ENCODE peak calls at places on chromosomes 4 and X, in eight cellular contexts. A is NCI-H2029 treated with DMSO at 0.1 percent for 48 hours; O is NCI-H2081; U is HCEC 1CT; V is NCI-H1694 treated with DMSO at 0.1 percent for 48 hours; B is astrocyte of the hippocampus; H is stimulated activated CD8-positive, alpha-beta memory T cell treated with anti-CD3 and anti-CD28 coated beads, Interleukin-2, amount 100 ng/mL, for 1 hour; W is spleen. P is an unnamed sample.

GRCh38 chr4:185859106-185859505 is 47.1 kb upstream of the SORBS2 start:
- DNase-seq in A (no peak), O (no peak), U (no peak), V (no peak), B (no peak), H (no peak), W (no peak), P (no peak)

GRCh38 chrX:53695901-53696300 is 9.4 kb upstream of the HUWE1 start:
- DNase-seq in A (no peak), O (peak), U (no peak), V (no peak), B (no peak), H (no peak), W (no peak), P (no peak)

GRCh38 chrX:10574663-10575062 is 45.7 kb downstream of the MID1 start:
- DNase-seq in A (no peak), O (no peak), U (peak), V (no peak), B (peak), H (no peak), W (no peak), P (no peak)

GRCh38 chr4:113157086-113157857 is 107.8 kb downstream of the ANK2 start:
- DNase-seq in A (peak), O (peak), U (peak), V (no peak), B (no peak), H (no peak), W (no peak), P (no peak)

GRCh38 chrX:17732138-17732783 is 5.0 kb upstream of the SCML1 start:
- DNase-seq in A (no peak), O (no peak), U (peak), V (no peak), B (no peak), H (no peak), W (no peak), P (no peak)

GRCh38 chr4:1407657-1408333 is 1.6 kb upstream of the NKX1-1 start:
- DNase-seq in A (no peak), O (no peak), U (no peak), V (peak), B (no peak), H (no peak), W (no peak), P (no peak)

GRCh38 chr4:73831569-73831968 is 4.9 kb upstream of the CXCL6 start:
- DNase-seq in A (no peak), O (no peak), U (no peak), V (no peak), B (no peak), H (no peak), W (no peak), P (no peak)

GRCh38 chr4:65943076-65943475 is 272.8 kb upstream of the EPHA5 start:
- DNase-seq in A (peak), O (no peak), U (peak), V (no peak), B (peak), H (no peak), W (no peak), P (peak)

GRCh38 chr4:54392459-54392858 is 163.4 kb downstream of the PDGFRA start:
- DNase-seq in A (no peak), O (no peak), U (no peak), V (no peak), B (no peak), H (no peak), W (no peak), P (no peak)

GRCh38 chr4:174490356-174490969 is 31.8 kb downstream of the HPGD start:
- DNase-seq in A (no peak), O (no peak), U (peak), V (no peak), B (peak), H (no peak), W (no peak), P (no peak)

GRCh38 chr4:10667651-10668341 is 16.8 kb downstream of the CLNK start:
- DNase-seq in A (peak), O (peak), U (no peak), V (peak), B (no peak), H (no peak), W (no peak), P (no peak)

GRCh38 chr4:154421618-154422017 is 70.0 kb downstream of the DCHS2 start:
- DNase-seq in A (no peak), O (no peak), U (no peak), V (no peak), B (no peak), H (no peak), W (no peak), P (no peak)

GRCh38 chr4:25235401-25235800 is 1.6 kb downstream of the PI4K2B start:
- DNase-seq in A (no peak), O (peak), U (no peak), V (no peak), B (no peak), H (no peak), W (no peak), P (no peak)

GRCh38 chrX:46549914-46550313 is 4.7 kb upstream of the ZNF674 start:
- DNase-seq in A (no peak), O (no peak), U (no peak), V (no peak), B (no peak), H (no peak), W (no peak), P (no peak)

GRCh38 chr4:147747787-147748454 is 16.0 kb downstream of the ARHGAP10 start:
- DNase-seq in A (no peak), O (no peak), U (no peak), V (no peak), B (peak), H (no peak), W (no peak), P (no peak)

GRCh38 chr4:56704074-56704473 is 23.0 kb upstream of the HOPX start:
- DNase-seq in A (no peak), O (no peak), U (no peak), V (no peak), B (no peak), H (no peak), W (no peak), P (no peak)

GRCh38 chr4:13524504-13525243 is 19.6 kb downstream of the NKX3-2 start:
- DNase-seq in A (no peak), O (no peak), U (no peak), V (no peak), B (peak), H (no peak), W (peak), P (no peak)

GRCh38 chrX:96683997-96684338 is 674 bp upstream of the DIAPH2 start:
- DNase-seq in A (no peak), O (no peak), U (no peak), V (no peak), B (peak), H (no peak), W (no peak), P (no peak)

GRCh38 chr4:76867880-76868655 is 29.9 kb downstream of the SOWAHB start:
- DNase-seq in A (no peak), O (no peak), U (no peak), V (no peak), B (no peak), H (no peak), W (no peak), P (peak)

GRCh38 chr4:121791481-121791880 is 9.6 kb upstream of the EXOSC9 start:
- DNase-seq in A (no peak), O (no peak), U (peak), V (no peak), B (peak), H (no peak), W (no peak), P (no peak)

GRCh38 chrX:23656684-23657083 is 10.6 kb upstream of the PRDX4 start:
- DNase-seq in A (no peak), O (no peak), U (no peak), V (no peak), B (peak), H (no peak), W (no peak), P (no peak)